ENCODE peak calls at places on chromosomes 1 and 21, in four cellular contexts. R, F, V and O are unnamed samples.

GRCh38 chr1:234585333-234586055 is 24.5 kb downstream of the IRF2BP2 start:
- DNase-seq in R (peak), F (no peak), V (no peak), O (peak)

GRCh38 chr1:221845650-221846371 is 103.9 kb upstream of the DUSP10 start:
- DNase-seq in V (no peak), F (no peak), R (peak), O (peak)

GRCh38 chr1:923131-923990 is at the start of gene SAMD11:
- DNase-seq in V (peak), R (peak), F (peak), O (peak)

GRCh38 chr1:156122519-156123355 is 8.2 kb downstream of the LMNA start:
- DNase-seq in R (peak), V (no peak), F (peak), O (peak)

GRCh38 chr1:15506831-15507230 is 17.2 kb downstream of the CASP9 start:
- DNase-seq in R (no peak), V (no peak), F (no peak), O (no peak)

GRCh38 chr1:28804071-28804470 is 7.9 kb upstream of the OPRD1 start:
- DNase-seq in R (no peak), V (no peak), F (no peak), O (no peak)

GRCh38 chr1:206575165-206575893 is 36.9 kb downstream of the EIF2D start:
- DNase-seq in R (peak), F (no peak), V (peak), O (peak)

GRCh38 chr1:161083743-161084084 is 5.6 kb downstream of the NECTIN4 start:
- DNase-seq in V (peak), R (no peak), F (no peak), O (no peak)

GRCh38 chr1:64867266-64867665 is 99.1 kb downstream of the JAK1 start:
- DNase-seq in V (no peak), F (no peak), R (peak), O (peak)

GRCh38 chr1:198657550-198658064 is 18.8 kb downstream of the PTPRC start:
- DNase-seq in R (peak), F (no peak), V (peak), O (peak)

GRCh38 chr1:155078496-155079209 is at the start of gene EFNA3:
- DNase-seq in F (peak), V (peak), R (peak), O (peak)

GRCh38 chr21:27026501-27026900 is 59.6 kb upstream of the ADAMTS5 start:
- DNase-seq in R (peak), V (no peak), F (no peak), O (no peak)

GRCh38 chr21:17732306-17732705 is 86.8 kb downstream of the C21orf91 start:
- DNase-seq in V (no peak), F (no peak), R (peak), O (peak)

GRCh38 chr1:170377011-170377410 is 155.0 kb upstream of the GORAB start:
- DNase-seq in F (no peak), R (peak), V (no peak), O (no peak)

GRCh38 chr1:103788377-103788776 is 38.7 kb downstream of the AMY1C start:
- DNase-seq in F (no peak), R (no peak), V (peak), O (peak)

GRCh38 chr1:67137307-67137753 is 2.6 kb upstream of the C1orf141 start:
- DNase-seq in R (no peak), F (no peak), V (no peak), O (no peak)

GRCh38 chr1:161723459-161724149 is 2.3 kb downstream of the FCRLB start:
- DNase-seq in R (no peak), V (no peak), F (no peak), O (no peak)

GRCh38 chr1:1281533-1282321 is 1.5 kb downstream of the SCNN1D start:
- DNase-seq in R (peak), F (no peak), V (no peak), O (peak)

GRCh38 chr1:208686592-208686991 is 442.4 kb upstream of the PLXNA2 start:
- DNase-seq in F (no peak), V (no peak), R (no peak), O (no peak)

GRCh38 chr1:162691999-162692575 is 59.8 kb downstream of the DDR2 start:
- DNase-seq in R (no peak), F (no peak), V (no peak), O (no peak)

GRCh38 chr1:211007830-211008229 is 126.1 kb downstream of the KCNH1 start:
- DNase-seq in V (no peak), R (no peak), F (no peak), O (no peak)

GRCh38 chr21:27047331-27048314 is 80.7 kb upstream of the ADAMTS5 start:
- DNase-seq in R (peak), F (no peak), V (no peak), O (peak)

GRCh38 chr1:232439011-232439410 is 190.9 kb downstream of the SIPA1L2 start:
- DNase-seq in R (no peak), F (no peak), V (no peak), O (no peak)

GRCh38 chr1:245603311-245603865 is 448.6 kb downstream of the KIF26B start:
- DNase-seq in R (no peak), V (no peak), F (no peak), O (peak)

GRCh38 chr1:231091853-231092301 is 51.8 kb upstream of the FAM89A start:
- DNase-seq in F (no peak), V (peak), R (peak), O (peak)

GRCh38 chr1:79912813-79913212 is 906.3 kb upstream of the ADGRL4 start:
- DNase-seq in V (no peak), F (no peak), R (peak), O (no peak)

GRCh38 chr1:206655471-206655882 is 20.1 kb downstream of the DYRK3 start:
- DNase-seq in V (no peak), R (no peak), F (no peak), O (no peak)

GRCh38 chr1:161885759-161886158 is 119.6 kb downstream of the ATF6 start:
- DNase-seq in V (no peak), R (no peak), F (no peak), O (no peak)

GRCh38 chr1:162538815-162539431 is 22.6 kb upstream of the UAP1 start:
- DNase-seq in F (no peak), V (no peak), R (peak), O (peak)

GRCh38 chr1:44603718-44604117 is 70.6 kb downstream of the TMEM53 start:
- DNase-seq in R (no peak), F (no peak), V (no peak), O (no peak)

GRCh38 chr1:25517476-25518394 is 25.7 kb upstream of the LDLRAP1 start:
- DNase-seq in V (no peak), F (no peak), R (no peak), O (no peak)

GRCh38 chr1:206470692-206471414 is 577 bp downstream of the IKBKE start:
- DNase-seq in F (no peak), R (peak), V (peak), O (peak)

GRCh38 chr1:15038232-15039016 is 115.1 kb upstream of the TMEM51 start:
- DNase-seq in V (peak), F (no peak), R (peak), O (peak)

GRCh38 chr1:2315711-2316450 is 75.5 kb downstream of the MORN1 start:
- DNase-seq in R (no peak), V (no peak), F (no peak), O (no peak)

GRCh38 chr1:2313651-2314296 is 77.6 kb downstream of the MORN1 start:
- DNase-seq in F (no peak), V (no peak), R (no peak), O (no peak)

GRCh38 chr1:2314803-2315710 is 76.3 kb downstream of the MORN1 start:
- DNase-seq in F (peak), R (peak), V (peak), O (no peak)

GRCh38 chr1:2312589-2313301 is 78.6 kb downstream of the MORN1 start:
- DNase-seq in R (no peak), V (no peak), F (peak), O (no peak)

DNA sequence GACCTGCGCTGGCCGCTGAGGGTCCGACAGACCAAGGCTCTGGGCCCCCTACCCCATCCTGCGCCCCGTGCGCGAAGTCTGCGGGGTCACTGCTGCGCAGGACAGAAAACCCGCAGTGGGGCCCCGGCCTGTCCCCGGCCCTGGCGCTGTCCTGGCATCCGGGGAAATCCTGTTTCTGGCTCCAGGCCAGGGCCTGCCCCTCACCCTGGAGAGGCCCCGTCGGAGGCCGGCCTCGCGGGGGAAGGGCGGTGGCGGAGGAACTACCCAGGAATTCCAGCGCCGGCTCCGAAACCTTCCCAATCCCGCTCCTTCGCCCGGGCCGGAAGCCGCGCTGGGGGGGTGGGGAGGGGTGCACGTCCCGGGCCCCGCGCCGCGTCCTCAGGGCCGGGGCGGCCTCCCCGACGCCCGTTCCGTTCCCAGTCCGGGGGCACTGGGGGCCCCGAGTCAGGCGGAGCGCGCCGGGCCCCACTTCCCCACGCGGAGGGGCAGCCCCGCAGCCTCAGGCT is 77.0 kb downstream of the MORN1 start:
- DNase-seq in V (no peak), F (peak), R (peak), O (no peak)
- H3K4me3 ChIP-seq in V (no peak), F (peak), R (peak), O (peak)

DNA sequence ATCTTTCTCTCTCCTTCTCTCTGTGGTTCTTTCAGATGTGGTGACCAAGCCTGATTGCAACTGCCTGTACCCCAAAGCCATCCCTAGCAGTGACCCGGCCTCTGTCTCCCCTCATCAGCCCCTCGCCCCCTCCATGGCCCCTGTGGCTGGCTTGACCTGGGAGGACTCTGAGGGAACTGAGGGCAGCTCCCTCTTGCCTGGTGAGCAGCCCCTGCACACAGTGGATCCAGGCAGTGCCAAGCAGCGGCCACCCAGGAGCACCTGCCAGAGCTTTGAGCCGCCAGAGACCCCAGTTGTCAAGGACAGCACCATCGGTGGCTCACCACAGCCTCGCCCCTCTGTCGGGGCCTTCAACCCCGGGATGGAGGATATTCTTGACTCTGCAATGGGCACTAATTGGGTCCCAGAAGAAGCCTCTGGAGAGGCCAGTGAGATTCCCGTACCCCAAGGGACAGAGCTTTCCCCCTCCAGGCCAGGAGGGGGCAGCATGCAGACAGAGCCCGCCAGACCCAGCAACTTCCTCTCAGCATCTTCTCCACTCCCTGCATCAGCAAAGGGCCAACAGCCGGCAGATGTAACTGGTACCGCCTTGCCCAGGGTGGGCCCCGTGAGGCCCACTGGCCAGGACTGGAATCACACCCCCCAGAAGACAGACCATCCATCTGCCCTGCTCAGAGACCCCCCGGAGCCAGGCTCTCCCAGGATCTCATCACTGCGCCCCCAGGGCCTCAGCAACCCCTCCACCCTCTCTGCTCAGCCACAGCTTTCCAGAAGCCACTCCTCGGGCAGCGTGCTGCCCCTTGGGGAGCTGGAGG is 12.7 kb downstream of the CSF1 start:
- DNase-seq in F (no peak), V (peak), R (no peak), O (no peak)
- TF ChIP-seq CTCF in F (no peak), V (peak), R (peak), O (peak)

DNA sequence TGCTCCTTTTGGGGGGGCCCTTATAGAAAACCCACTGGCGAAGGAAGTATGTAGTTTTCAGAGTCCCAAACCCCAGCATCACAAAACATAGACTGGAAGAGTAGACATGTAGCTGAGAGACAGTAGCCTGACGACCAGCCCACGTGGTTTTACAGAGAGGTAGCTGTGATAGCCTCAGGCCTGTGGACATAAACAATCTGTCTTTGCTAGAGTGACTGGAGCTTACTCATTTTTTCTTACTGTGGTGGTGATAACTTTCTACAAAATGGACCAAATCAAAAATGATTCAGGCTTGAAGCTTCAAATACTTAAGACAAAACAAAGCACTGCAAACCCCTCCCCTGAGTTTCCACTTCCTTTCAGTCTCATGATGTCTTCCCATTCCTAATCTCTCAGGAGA is 497.0 kb downstream of the RWDD3 start:
- DNase-seq in R (no peak), V (no peak), F (no peak), O (no peak)
- H3K4me3 ChIP-seq in R (no peak), V (no peak), F (no peak), O (no peak)

GRCh38 chr21:41043008-41043407 is 125.0 kb upstream of the BACE2 start:
- DNase-seq in F (no peak), V (peak), R (no peak), O (no peak)
- TF ChIP-seq CTCF in F (no peak), V (peak), R (no peak), O (no peak)

GRCh38 chr21:41726058-41726558 is 40.7 kb downstream of the RIPK4 start:
- DNase-seq in F (no peak), V (no peak), R (no peak), O (no peak)
- H3K4me3 ChIP-seq in F (no peak), V (no peak), R (no peak), O (no peak)

GRCh38 chr1:35702540-35702939 is 16.1 kb downstream of the C1orf216 start:
- DNase-seq in V (no peak), R (no peak), F (no peak), O (no peak)
- TF ChIP-seq CTCF in V (no peak), R (no peak), F (no peak), O (no peak)

GRCh38 chr21:38258803-38259485 is 2.2 kb downstream of the KCNJ15 start:
- DNase-seq in R (peak), V (peak), F (no peak), O (peak)
- H3K4me3 ChIP-seq in R (no peak), V (no peak), F (no peak), O (no peak)

DNA sequence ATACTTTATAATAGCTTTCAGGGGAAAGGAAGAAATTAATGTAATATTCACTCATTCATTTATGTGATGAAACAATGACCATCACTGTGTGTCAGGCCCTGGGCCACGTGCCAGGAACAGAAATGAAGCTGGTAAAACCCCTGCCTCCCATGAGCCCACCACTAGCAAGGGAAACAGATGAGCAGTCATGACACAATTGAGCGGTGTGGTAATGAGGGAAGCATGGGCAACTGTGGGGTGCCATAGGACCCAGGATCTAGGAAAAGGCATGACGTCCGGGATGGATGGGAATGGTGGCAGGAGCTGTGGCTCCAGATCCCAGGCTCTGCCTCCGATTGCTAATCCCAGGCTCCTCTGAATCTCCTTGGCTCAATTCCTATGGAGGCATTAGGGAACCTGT is 17.0 kb upstream of the SLC5A9 start:
- DNase-seq in F (no peak), V (no peak), R (no peak), O (peak)
- TF ChIP-seq CTCF in F (no peak), V (no peak), R (no peak), O (no peak)

GRCh38 chr1:159800177-159800935 is 1.8 kb upstream of the FCRL6 start:
- DNase-seq in F (no peak), R (no peak), V (peak), O (peak)

GRCh38 chr1:159795534-159795933 is 6.6 kb upstream of the FCRL6 start:
- DNase-seq in V (no peak), F (no peak), R (no peak), O (no peak)

GRCh38 chr1:159799446-159799985 is 2.6 kb upstream of the FCRL6 start:
- DNase-seq in V (no peak), F (no peak), R (no peak), O (no peak)

GRCh38 chr1:159802060-159802459 is at the start of gene FCRL6:
- DNase-seq in R (no peak), F (no peak), V (no peak), O (no peak)

GRCh38 chr1:159798893-159799292 is 3.3 kb upstream of the FCRL6 start:
- DNase-seq in V (peak), R (peak), F (peak), O (peak)
- H3K4me3 ChIP-seq in V (no peak), R (no peak), F (no peak), O (no peak)

DNA sequence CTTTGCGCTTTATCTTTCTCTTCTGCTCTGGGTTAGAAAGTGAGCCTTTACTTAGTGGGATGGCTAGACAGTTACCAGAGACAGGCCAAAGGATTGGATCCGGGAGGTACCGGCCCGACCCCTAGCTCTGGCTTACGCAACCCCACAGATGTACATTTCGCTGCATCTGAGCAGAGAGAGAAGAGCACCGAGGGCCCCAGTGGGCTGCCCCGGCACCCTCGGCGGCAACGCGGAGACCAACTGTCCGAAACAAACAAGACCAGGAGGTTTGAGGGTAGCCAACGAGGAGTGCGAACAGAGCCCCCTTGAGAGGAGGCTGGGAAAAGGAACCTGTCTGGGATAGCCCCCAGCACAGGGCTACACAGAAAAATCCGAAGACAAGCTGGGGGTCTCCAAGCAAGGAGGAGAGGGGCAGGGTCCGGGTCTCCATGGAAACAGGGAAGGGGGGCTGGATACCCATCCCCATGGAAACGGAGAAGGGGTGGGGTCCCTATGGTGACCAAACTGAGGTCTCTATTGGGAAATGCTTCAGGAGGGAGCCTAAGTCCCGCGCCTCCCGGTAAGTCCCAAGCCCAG is 373 bp downstream of the MTF1 start:
- DNase-seq in V (peak), F (no peak), R (peak), O (peak)
- TF ChIP-seq CTCF in V (no peak), F (no peak), R (no peak), O (no peak)